ENCODE peak calls at places on chromosomes 2 and 18, in four cellular contexts. I is A549, H is endothelial cell of umbilical vein, L is HepG2. U is an unnamed sample.

GRCh38 chr2:18154812-18155211 is 276.3 kb downstream of the KCNS3 start:
- DNase-seq in H (no peak), L (no peak), I (no peak), U (no peak)

GRCh38 chr2:127422631-127423475 is 4.6 kb downstream of the PROC start:
- DNase-seq in H (peak; percentile 11), L (no peak), I (no peak), U (peak; percentile 61)

GRCh38 chr2:134704173-134704572 is 14.6 kb downstream of the TMEM163 start:
- DNase-seq in H (no peak), L (no peak), I (no peak), U (no peak)

GRCh38 chr2:72759755-72760154 is 66.1 kb downstream of the EXOC6B start:
- DNase-seq in I (no peak), L (peak; percentile 44), H (no peak), U (no peak)

GRCh38 chr2:127347734-127348392 is 39.9 kb downstream of the MAP3K2 start:
- DNase-seq in H (no peak), I (no peak), L (no peak), U (no peak)

GRCh38 chr18:5214583-5215351 is 17.7 kb upstream of the AKAIN1 start:
- DNase-seq in H (no peak), I (no peak), L (no peak), U (no peak)

GRCh38 chr2:235561450-235561849 is 67.6 kb downstream of the AGAP1 start:
- DNase-seq in L (no peak), I (no peak), H (no peak), U (no peak)

GRCh38 chr18:44792456-44793080 is 111.9 kb downstream of the SETBP1 start:
- DNase-seq in L (no peak), H (no peak), I (no peak), U (no peak)

GRCh38 chr2:196601430-196602306 is 37.8 kb upstream of the CCDC150 start:
- DNase-seq in H (peak; percentile 88), L (no peak), I (peak; percentile 91), U (no peak)

GRCh38 chr2:127552336-127552735 is 16.9 kb downstream of the MYO7B start:
- DNase-seq in H (no peak), I (no peak), L (no peak), U (no peak)

GRCh38 chr2:206083602-206084467 is 2.1 kb downstream of the INO80D start:
- DNase-seq in I (no peak), H (peak; percentile 24), L (no peak), U (peak; percentile 82)

GRCh38 chr2:207802650-207803049 is 32.9 kb upstream of the FZD5 start:
- DNase-seq in L (peak; percentile 53), H (no peak), I (no peak), U (no peak)

GRCh38 chr2:45173513-45173912 is 164.3 kb upstream of the SIX2 start:
- DNase-seq in H (peak; percentile 70), I (peak; percentile 69), L (no peak), U (no peak)

GRCh38 chr2:219554369-219554768 is 10.5 kb downstream of the TMEM198 start:
- DNase-seq in I (no peak), L (no peak), H (no peak), U (no peak)

GRCh38 chr2:159072795-159073194 is 104.4 kb downstream of the TANC1 start:
- DNase-seq in H (peak; percentile 72), I (no peak), L (no peak), U (no peak)

GRCh38 chr2:71604709-71605085 is 151.3 kb downstream of the DYSF start:
- DNase-seq in L (no peak), I (no peak), H (no peak), U (peak; percentile 4)

GRCh38 chr18:9775172-9775571 is 67.1 kb downstream of the RAB31 start:
- DNase-seq in I (no peak), H (no peak), L (no peak), U (no peak)

GRCh38 chr18:48163184-48164095 is 233.0 kb upstream of the SMAD2 start:
- DNase-seq in H (no peak), I (no peak), L (no peak), U (no peak)

GRCh38 chr2:32680937-32681336 is 53.1 kb downstream of the TTC27 start:
- DNase-seq in I (no peak), H (peak; percentile 14), L (no peak), U (no peak)

GRCh38 chr2:30932850-30933249 is 125.6 kb upstream of the CAPN13 start:
- DNase-seq in L (no peak), H (no peak), I (no peak), U (no peak)

GRCh38 chr2:72988726-72989273 is 71.5 kb downstream of the EMX1 start:
- DNase-seq in I (no peak), H (no peak), L (no peak), U (no peak)

GRCh38 chr2:13558368-13558767 is 841.6 kb downstream of the TRIB2 start:
- DNase-seq in I (no peak), L (peak; percentile 7), H (no peak), U (no peak)

GRCh38 chr2:47218066-47218581 is 63.0 kb upstream of the STPG4 start:
- DNase-seq in L (no peak), I (no peak), H (no peak), U (no peak)

GRCh38 chr18:5476961-5477800 is 66.6 kb downstream of the EPB41L3 start:
- DNase-seq in H (peak; percentile 44), L (no peak), I (no peak), U (no peak)

GRCh38 chr2:15429032-15429431 is 132.1 kb downstream of the NBAS start:
- DNase-seq in H (no peak), L (no peak), I (no peak), U (no peak)

GRCh38 chr2:236016496-236016895 is 151.7 kb downstream of the GBX2 start:
- DNase-seq in H (no peak), I (no peak), L (no peak), U (no peak)

GRCh38 chr2:25307949-25308557 is 33.7 kb downstream of the DNMT3A start:
- DNase-seq in H (no peak), I (no peak), L (no peak), U (no peak)

GRCh38 chr2:75737961-75738360 is 27.2 kb upstream of the GCFC2 start:
- DNase-seq in L (no peak), H (no peak), I (no peak), U (no peak)

GRCh38 chr2:46984642-46985476 is 69.3 kb upstream of the MCFD2 start:
- DNase-seq in H (peak; percentile 84), L (no peak), I (peak; percentile 90), U (no peak)

GRCh38 chr2:38056216-38056615 is 19.7 kb downstream of the CYP1B1 start:
- DNase-seq in H (no peak), L (no peak), I (no peak), U (no peak)

GRCh38 chr2:109265369-109265768 is 136.4 kb downstream of the SH3RF3 start:
- DNase-seq in L (no peak), I (no peak), H (no peak), U (no peak)

GRCh38 chr18:25786778-25787177 is 303.6 kb downstream of the SS18 start:
- DNase-seq in L (no peak), H (no peak), I (no peak), U (no peak)

GRCh38 chr2:180781276-180781675 is 199.1 kb upstream of the UBE2E3 start:
- DNase-seq in H (no peak), I (no peak), L (no peak), U (no peak)

GRCh38 chr2:43070039-43070438 is 156.4 kb downstream of the ZFP36L2 start:
- DNase-seq in L (no peak), H (no peak), I (no peak), U (no peak)

GRCh38 chr2:230269715-230270114 is 44.2 kb downstream of the SP140 start:
- DNase-seq in I (no peak), H (no peak), L (no peak), U (no peak)

GRCh38 chr18:76592981-76593381 is 97.9 kb upstream of the ZNF516 start:
- DNase-seq in L (no peak), I (no peak), H (no peak), U (no peak)

GRCh38 chr18:23884712-23885375 is 129.7 kb upstream of the TTC39C start:
- DNase-seq in I (no peak), L (peak; percentile 12), H (no peak), U (peak; percentile 37)

GRCh38 chr18:50607374-50607933 is 47.6 kb downstream of the MAPK4 start:
- DNase-seq in L (no peak), H (no peak), I (no peak), U (no peak)

GRCh38 chr2:39723946-39724827 is 54.9 kb downstream of the THUMPD2 start:
- DNase-seq in I (no peak), H (no peak), L (no peak), U (no peak)

GRCh38 chr2:152409691-152410597 is 75.0 kb downstream of the FMNL2 start:
- DNase-seq in I (no peak), L (peak; percentile 92), H (no peak), U (no peak)

GRCh38 chr2:81648370-81648769 is 1343.8 kb upstream of the LRRTM1 start:
- DNase-seq in H (no peak), I (no peak), L (no peak), U (peak; percentile 14)
- TF ChIP-seq JUN in H (no peak), I (no peak), L (no peak), U (no peak)

GRCh38 chr2:145617906-145618305 is 1098.0 kb upstream of the ZEB2 start:
- DNase-seq in I (no peak), H (no peak), L (no peak), U (no peak)

GRCh38 chr2:145626301-145626700 is 1106.4 kb upstream of the ZEB2 start:
- DNase-seq in L (no peak), I (no peak), H (peak; percentile 86), U (no peak)

GRCh38 chr2:145617420-145617819 is 1097.5 kb upstream of the ZEB2 start:
- DNase-seq in H (no peak), I (no peak), L (no peak), U (no peak)

GRCh38 chr2:145623136-145623535 is 1103.2 kb upstream of the ZEB2 start:
- DNase-seq in L (no peak), I (no peak), H (peak; percentile 52), U (no peak)
- TF ChIP-seq JUN in L (no peak), I (no peak), H (no peak), U (no peak)

GRCh38 chr2:197889041-197889440 is 84.6 kb downstream of the PLCL1 start:
- DNase-seq in L (no peak), H (peak; percentile 77), I (no peak), U (no peak)
- TF ChIP-seq JUN in L (no peak), H (peak; percentile 39), I (no peak), U (no peak)

DNA sequence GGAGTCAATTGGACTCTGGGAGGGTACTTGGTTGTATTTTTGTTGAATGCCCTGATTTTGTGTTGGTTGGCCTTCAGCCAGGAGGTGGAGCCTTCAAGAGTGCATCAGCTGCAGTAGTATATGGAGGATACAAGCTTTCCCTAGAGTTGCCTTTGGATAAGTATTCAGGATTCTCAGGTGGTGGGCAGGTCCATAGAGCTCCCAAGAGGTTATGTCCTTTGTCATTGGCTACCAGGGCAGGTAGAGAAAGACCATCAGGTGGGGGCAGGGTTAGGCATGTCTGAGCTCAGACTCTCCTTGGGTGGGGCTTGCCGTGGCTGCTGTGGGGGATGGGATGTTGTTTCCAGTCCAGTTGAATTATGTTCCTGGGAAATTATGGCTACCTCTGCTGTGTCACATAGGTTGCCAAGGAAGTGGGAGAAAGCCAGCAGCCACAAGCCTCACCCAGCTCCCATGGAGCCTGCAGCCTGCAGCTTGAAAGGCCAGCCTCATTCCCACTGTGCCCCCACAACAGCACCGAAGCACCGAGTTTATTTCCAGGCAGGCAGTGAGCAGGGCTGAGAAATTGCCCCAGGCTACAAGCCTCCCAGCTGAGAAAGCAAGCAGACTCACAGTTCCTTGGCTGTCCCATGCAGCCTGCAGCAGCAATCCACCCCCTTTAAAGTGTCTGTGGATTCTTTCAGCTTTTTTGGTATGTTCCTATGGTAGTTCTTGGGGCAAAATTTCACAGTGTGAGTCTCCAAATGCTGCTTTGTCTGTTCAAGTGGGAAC is 38.6 kb upstream of the CHST9 start:
- DNase-seq in I (no peak), L (no peak), H (no peak), U (peak; percentile 58)
- TF ChIP-seq JUN in I (no peak), L (no peak), H (no peak), U (no peak)

GRCh38 chr18:79513381-79514081 is 117.8 kb downstream of the NFATC1 start:
- DNase-seq in L (no peak), H (no peak), I (no peak), U (no peak)
- TF ChIP-seq JUN in L (no peak), H (no peak), I (no peak), U (no peak)